ENCODE peak calls at places on chromosomes 4 and X, in ten cellular contexts. J is keratinocyte, W is K562, U is choroid plexus epithelial cell, G is neural crest cell, X is lower lobe of right lung, S is testis, M is body of pancreas, O is fibroblast of lung, B is PC-3. Z is an unnamed sample.

GRCh38 chr4:43607827-43608461 is 715.4 kb downstream of the GRXCR1 start:
- DNase-seq in M (no peak), B (no peak), G (no peak), O (no peak), U (no peak), S (no peak), J (no peak), W (no peak), X (no peak), Z (no peak)

GRCh38 chr4:156437666-156438065 is 484.0 kb upstream of the CTSO start:
- DNase-seq in G (no peak), W (no peak), J (no peak), M (no peak), X (no peak), B (no peak), U (no peak), O (no peak), S (no peak), Z (no peak)

GRCh38 chrX:115023811-115024210 is 6.4 kb upstream of the IL13RA2 start:
- DNase-seq in G (no peak), X (no peak), W (no peak), B (no peak), U (no peak), M (no peak), O (no peak), S (no peak), J (no peak), Z (no peak)

GRCh38 chrX:153488231-153488914 is 6.4 kb upstream of the BGN start:
- DNase-seq in M (no peak), S (peak), O (peak), J (no peak), B (no peak), U (peak), W (peak), X (no peak), G (no peak), Z (no peak)

GRCh38 chrX:121389976-121390709 is 342.7 kb downstream of the GLUD2 start:
- DNase-seq in W (no peak), U (peak), S (no peak), O (no peak), X (no peak), B (peak), G (no peak), M (no peak), J (no peak), Z (no peak)

GRCh38 chr4:165177725-165178666 is 29.4 kb upstream of the KLHL2 start:
- DNase-seq in W (no peak), G (no peak), O (no peak), U (no peak), X (no peak), J (no peak), M (no peak), S (no peak), B (no peak), Z (no peak)

GRCh38 chr4:81802308-81802846 is 330.7 kb upstream of the RASGEF1B start:
- DNase-seq in O (no peak), S (no peak), X (no peak), G (no peak), M (no peak), J (no peak), B (no peak), U (no peak), W (no peak), Z (no peak)

GRCh38 chr4:44629280-44629866 is 22.1 kb downstream of the YIPF7 start:
- DNase-seq in X (no peak), S (peak), B (peak), J (peak), O (peak), W (peak), M (peak), G (peak), U (peak), Z (peak)

GRCh38 chr4:40337523-40337922 is 2.4 kb downstream of the CHRNA9 start:
- DNase-seq in M (no peak), B (no peak), O (no peak), W (no peak), X (no peak), S (no peak), G (no peak), U (peak), J (no peak), Z (no peak)

GRCh38 chr4:93764647-93765246 is 63.8 kb upstream of the ATOH1 start:
- DNase-seq in O (peak), G (peak), M (peak), B (peak), W (peak), S (peak), X (no peak), J (no peak), U (peak), Z (peak)

GRCh38 chr4:147589586-147589985 is 27.6 kb upstream of the TMEM184C start:
- DNase-seq in W (no peak), U (peak), G (no peak), X (no peak), J (no peak), S (no peak), B (no peak), M (no peak), O (peak), Z (peak)

GRCh38 chrX:11557120-11557519 is 108.6 kb downstream of the ARHGAP6 start:
- DNase-seq in X (no peak), J (peak), B (peak), S (no peak), G (no peak), M (no peak), W (no peak), O (peak), U (peak), Z (peak)

GRCh38 chrX:17412692-17413091 is 37.7 kb downstream of the NHS start:
- DNase-seq in U (peak), S (no peak), B (peak), O (peak), G (no peak), J (peak), W (no peak), X (no peak), M (no peak), Z (peak)

GRCh38 chrX:44997282-44997813 is 124.4 kb downstream of the KDM6A start:
- DNase-seq in W (no peak), J (no peak), B (no peak), U (no peak), O (no peak), G (no peak), X (peak), M (no peak), S (no peak), Z (no peak)

GRCh38 chr4:39046243-39046642 is 14.0 kb upstream of the TMEM156 start:
- DNase-seq in W (no peak), X (peak), M (no peak), S (peak), O (no peak), U (peak), G (no peak), J (peak), B (peak), Z (peak)

GRCh38 chr4:117135634-117136354 is 50.4 kb upstream of the TRAM1L1 start:
- DNase-seq in X (no peak), J (no peak), M (no peak), W (no peak), U (no peak), O (no peak), G (no peak), S (no peak), B (peak), Z (no peak)

GRCh38 chrX:149568701-149569296 is 18.5 kb downstream of the MAGEA9B start:
- DNase-seq in X (no peak), J (no peak), G (no peak), O (no peak), M (no peak), W (no peak), S (no peak), U (no peak), B (peak), Z (no peak)

GRCh38 chr4:85793256-85793655 is 318.3 kb downstream of the ARHGAP24 start:
- DNase-seq in X (no peak), W (no peak), S (no peak), M (no peak), B (no peak), O (peak), G (no peak), U (no peak), J (no peak), Z (no peak)

GRCh38 chrX:125507119-125507518 is 187.4 kb downstream of the TEX13C start:
- DNase-seq in B (peak), S (no peak), X (no peak), J (no peak), U (no peak), M (no peak), G (no peak), O (no peak), W (no peak), Z (peak)

GRCh38 chrX:41131766-41132165 is 46.5 kb downstream of the USP9X start:
- DNase-seq in W (no peak), G (no peak), M (no peak), B (no peak), S (no peak), J (no peak), U (no peak), O (no peak), X (no peak), Z (no peak)

DNA sequence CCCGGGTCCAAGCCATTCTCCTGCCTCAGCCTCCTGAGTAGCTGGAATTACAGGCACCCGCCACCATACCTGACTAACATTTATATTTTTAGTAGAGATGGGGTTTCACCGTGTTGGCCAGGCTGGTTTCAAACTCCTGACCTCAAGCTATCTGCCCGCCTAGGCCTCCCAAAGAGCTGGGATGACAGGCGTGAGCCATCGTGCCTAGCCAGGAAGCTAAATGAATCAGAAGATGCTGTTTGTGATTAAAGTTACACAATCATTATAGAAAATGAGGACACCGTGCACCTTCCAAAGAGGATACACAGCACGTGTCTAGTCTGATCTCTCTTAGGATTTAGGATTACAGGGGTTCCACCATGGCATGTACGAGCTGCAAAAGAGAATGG is 99.6 kb downstream of the DHRSX start:
- DNase-seq in S (no peak), W (no peak), O (no peak), G (no peak), X (no peak), J (no peak), M (no peak), U (peak), B (no peak), Z (peak)
- TF ChIP-seq CTCF in S (no peak), W (no peak), O (no peak), G (no peak), X (no peak), J (no peak), M (no peak), U (no peak), B (no peak), Z (no peak)

GRCh38 chr4:97984545-97985131 is 158.6 kb downstream of the STPG2 start:
- DNase-seq in M (no peak), U (peak), O (no peak), J (no peak), G (no peak), X (no peak), S (peak), B (peak), W (no peak), Z (peak)
- TF ChIP-seq CTCF in M (no peak), U (peak), O (no peak), J (peak), G (peak), X (no peak), S (peak), B (peak), W (no peak), Z (no peak)

DNA sequence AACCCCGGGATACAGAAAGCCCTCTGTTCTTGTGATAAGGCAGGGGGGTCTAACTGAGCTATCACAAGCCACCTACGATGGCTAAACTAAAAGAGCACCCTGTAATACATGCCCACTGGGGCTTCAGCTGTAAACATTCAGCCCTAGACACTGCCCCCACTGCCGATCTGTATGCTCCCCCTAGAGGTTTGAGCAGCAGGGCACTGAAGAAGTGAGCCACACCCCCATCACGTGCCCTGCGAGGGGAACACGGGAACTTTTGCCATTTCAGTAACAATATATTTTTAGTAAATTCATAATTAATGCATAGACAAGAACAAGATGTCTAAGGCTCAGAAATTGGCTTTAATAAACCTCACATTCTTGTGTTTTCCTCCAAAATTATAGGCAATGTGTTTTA is 235.2 kb upstream of the SFRP2 start:
- DNase-seq in J (no peak), S (no peak), G (no peak), O (no peak), U (peak), W (no peak), X (no peak), B (no peak), M (no peak), Z (no peak)
- TF ChIP-seq CTCF in J (peak), S (no peak), G (peak), O (no peak), U (peak), W (peak), X (no peak), B (peak), M (no peak), Z (no peak)

DNA sequence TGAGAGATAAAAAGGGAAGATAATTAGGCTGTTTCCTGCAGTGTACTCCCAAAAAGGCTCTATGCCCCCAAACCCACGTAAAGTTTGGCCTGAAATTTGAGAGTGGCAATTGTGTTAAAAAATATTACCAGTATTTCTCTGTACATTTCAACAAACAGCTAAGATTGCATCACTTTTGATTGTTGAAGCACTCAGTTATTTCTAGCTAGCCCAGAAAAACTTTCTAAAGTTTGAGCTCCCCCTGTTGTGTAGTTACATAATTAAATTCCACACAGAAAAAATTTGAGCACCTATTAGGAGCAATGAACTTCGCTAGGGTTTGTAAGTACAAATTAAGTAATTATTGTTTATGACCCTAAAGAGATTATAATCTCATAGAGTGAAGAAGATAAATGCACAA is 109.4 kb downstream of the DLG3 start:
- DNase-seq in G (no peak), B (peak), W (no peak), S (no peak), J (no peak), U (peak), O (peak), X (no peak), M (no peak), Z (peak)
- TF ChIP-seq CTCF in G (no peak), B (peak), W (peak), S (no peak), J (no peak), U (no peak), O (no peak), X (no peak), M (peak), Z (no peak)

GRCh38 chr4:4985844-4986243 is 33.4 kb downstream of the CYTL1 start:
- DNase-seq in W (no peak), M (no peak), U (no peak), G (no peak), O (no peak), B (peak), S (no peak), X (no peak), J (no peak), Z (peak)
- TF ChIP-seq CTCF in W (peak), M (no peak), U (peak), G (no peak), O (no peak), B (peak), S (no peak), X (no peak), J (no peak), Z (no peak)